ENCODE peak calls at places on chromosome 11, in five cellular contexts. M, W, F, I and P are unnamed samples.

GRCh38 chr11:88623536-88623935 is 286.0 kb upstream of the CTSC start:
- DNase-seq in F (no peak), M (no peak), I (no peak), W (no peak), P (no peak)

GRCh38 chr11:56887940-56888339 is 100.8 kb upstream of the OR5AK2 start:
- DNase-seq in M (no peak), W (no peak), F (no peak), I (no peak), P (no peak)

GRCh38 chr11:131392528-131393255 is 22.3 kb downstream of the NTM start:
- DNase-seq in W (peak), I (no peak), F (no peak), M (no peak), P (no peak)

GRCh38 chr11:40338739-40339138 is 1120.7 kb downstream of the LRRC4C start:
- DNase-seq in I (no peak), F (no peak), W (no peak), M (no peak), P (no peak)

GRCh38 chr11:134231958-134232674 is 7.6 kb downstream of the VPS26B start:
- DNase-seq in F (no peak), M (no peak), I (no peak), W (no peak), P (no peak)

GRCh38 chr11:120228794-120229384 is 11.1 kb upstream of the POU2F3 start:
- DNase-seq in I (no peak), W (no peak), F (no peak), M (no peak), P (no peak)

GRCh38 chr11:85483861-85484260 is 143.3 kb downstream of the DLG2 start:
- DNase-seq in I (no peak), M (no peak), W (no peak), F (no peak), P (no peak)

GRCh38 chr11:126340960-126341709 is 14.4 kb upstream of the ST3GAL4 start:
- DNase-seq in W (no peak), M (no peak), F (peak), I (no peak), P (no peak)

GRCh38 chr11:119491753-119492455 is 68.9 kb upstream of the THY1 start:
- DNase-seq in F (no peak), I (no peak), M (no peak), W (no peak), P (no peak)

GRCh38 chr11:108048269-108048668 is 39.6 kb downstream of the CUL5 start:
- DNase-seq in W (no peak), M (no peak), F (no peak), I (no peak), P (no peak)

GRCh38 chr11:108228236-108228635 is 5.4 kb downstream of the ATM start:
- DNase-seq in I (no peak), F (no peak), M (no peak), W (no peak), P (no peak)

GRCh38 chr11:26228778-26229177 is 103.2 kb upstream of the ANO3 start:
- DNase-seq in W (no peak), F (no peak), I (no peak), M (no peak), P (no peak)

GRCh38 chr11:12502950-12503579 is 125.7 kb downstream of the PARVA start:
- DNase-seq in I (no peak), M (no peak), F (no peak), W (no peak), P (no peak)

GRCh38 chr11:115848614-115849013 is 344.4 kb upstream of the CADM1 start:
- DNase-seq in F (no peak), I (no peak), M (no peak), W (no peak), P (no peak)

GRCh38 chr11:32400196-32400595 is 35.1 kb downstream of the WT1 start:
- DNase-seq in W (peak), I (no peak), M (no peak), F (no peak), P (no peak)

GRCh38 chr11:126926376-126926791 is 74.2 kb downstream of the KIRREL3 start:
- DNase-seq in F (no peak), W (no peak), M (no peak), I (no peak), P (no peak)

GRCh38 chr11:199004-199581 is 6.2 kb downstream of the SCGB1C1 start:
- DNase-seq in W (no peak), I (no peak), M (no peak), F (no peak), P (no peak)

GRCh38 chr11:93850585-93851018 is at the start of gene VSTM5:
- DNase-seq in M (no peak), F (no peak), I (no peak), W (no peak), P (no peak)

GRCh38 chr11:107263865-107264563 is 193.6 kb downstream of the CWF19L2 start:
- DNase-seq in M (no peak), I (no peak), F (peak), W (no peak), P (no peak)

GRCh38 chr11:134513585-134514120 is 101.6 kb upstream of the B3GAT1 start:
- DNase-seq in I (no peak), F (no peak), W (no peak), M (no peak), P (no peak)

GRCh38 chr11:112881461-112881860 is 79.8 kb upstream of the NCAM1 start:
- DNase-seq in W (peak), M (no peak), I (no peak), F (no peak), P (no peak)

GRCh38 chr11:93020248-93021088 is 51.0 kb downstream of the MTNR1B start:
- DNase-seq in M (peak), I (no peak), F (no peak), W (no peak), P (no peak)

GRCh38 chr11:126413843-126414405 is 58.4 kb downstream of the ST3GAL4 start:
- DNase-seq in M (no peak), W (no peak), I (no peak), F (no peak), P (no peak)

GRCh38 chr11:122091850-122092249 is 24.2 kb downstream of the BLID start:
- DNase-seq in M (no peak), W (no peak), F (no peak), I (no peak), P (no peak)
- TF ChIP-seq SUZ12 in M (no peak), W (no peak), F (no peak), I (no peak), P (no peak)

DNA sequence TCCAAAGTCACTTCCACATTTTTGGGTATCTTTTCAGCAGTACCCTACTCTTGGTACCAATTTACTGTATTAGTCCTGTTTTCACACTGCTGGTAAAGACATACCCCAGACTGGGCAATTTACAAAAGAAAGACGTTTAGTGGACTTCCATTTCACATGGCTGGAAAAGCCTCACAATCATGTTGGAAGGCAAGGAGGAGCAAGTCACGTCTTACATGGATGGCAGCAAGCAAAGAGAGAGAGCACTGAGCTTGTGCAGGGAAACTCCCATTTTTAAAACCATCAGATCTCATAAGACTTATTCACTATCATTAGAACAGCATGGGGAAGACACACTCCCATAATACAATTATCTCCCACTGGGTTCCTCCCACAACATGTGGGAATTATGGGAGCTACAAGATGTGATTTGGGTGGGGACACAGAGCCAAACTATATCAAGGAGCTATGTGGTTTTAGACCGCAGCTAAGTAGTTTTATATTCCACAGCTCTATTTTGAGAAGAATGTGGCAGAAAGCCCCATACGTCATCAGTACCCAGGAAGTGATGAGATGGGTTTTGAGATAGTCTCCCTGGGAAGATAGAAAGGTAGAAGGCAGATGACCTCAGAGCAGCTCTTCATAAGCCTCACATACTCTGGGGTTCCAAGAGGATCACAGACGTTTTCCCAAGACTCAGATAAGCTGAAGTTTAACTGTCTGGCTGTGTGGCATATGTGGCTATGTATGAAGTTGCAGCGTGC is 96.3 kb downstream of the APIP start:
- DNase-seq in F (no peak), I (no peak), W (no peak), M (no peak), P (no peak)
- TF ChIP-seq SUZ12 in F (no peak), I (no peak), W (no peak), M (no peak), P (no peak)

GRCh38 chr11:61127991-61128390 is 25.7 kb downstream of the CD5 start:
- DNase-seq in M (no peak), W (no peak), I (no peak), F (no peak), P (no peak)
- TF ChIP-seq SUZ12 in M (no peak), W (no peak), I (no peak), F (no peak), P (no peak)

GRCh38 chr11:102935514-102935913 is 20.0 kb downstream of the MMP13 start:
- DNase-seq in I (no peak), F (no peak), M (no peak), W (no peak), P (no peak)

GRCh38 chr11:102946237-102946636 is 9.3 kb downstream of the MMP13 start:
- DNase-seq in F (no peak), M (no peak), I (no peak), W (no peak), P (no peak)

GRCh38 chr11:102936864-102937509 is 18.5 kb downstream of the MMP13 start:
- DNase-seq in W (no peak), F (peak), I (no peak), M (no peak), P (no peak)

DNA sequence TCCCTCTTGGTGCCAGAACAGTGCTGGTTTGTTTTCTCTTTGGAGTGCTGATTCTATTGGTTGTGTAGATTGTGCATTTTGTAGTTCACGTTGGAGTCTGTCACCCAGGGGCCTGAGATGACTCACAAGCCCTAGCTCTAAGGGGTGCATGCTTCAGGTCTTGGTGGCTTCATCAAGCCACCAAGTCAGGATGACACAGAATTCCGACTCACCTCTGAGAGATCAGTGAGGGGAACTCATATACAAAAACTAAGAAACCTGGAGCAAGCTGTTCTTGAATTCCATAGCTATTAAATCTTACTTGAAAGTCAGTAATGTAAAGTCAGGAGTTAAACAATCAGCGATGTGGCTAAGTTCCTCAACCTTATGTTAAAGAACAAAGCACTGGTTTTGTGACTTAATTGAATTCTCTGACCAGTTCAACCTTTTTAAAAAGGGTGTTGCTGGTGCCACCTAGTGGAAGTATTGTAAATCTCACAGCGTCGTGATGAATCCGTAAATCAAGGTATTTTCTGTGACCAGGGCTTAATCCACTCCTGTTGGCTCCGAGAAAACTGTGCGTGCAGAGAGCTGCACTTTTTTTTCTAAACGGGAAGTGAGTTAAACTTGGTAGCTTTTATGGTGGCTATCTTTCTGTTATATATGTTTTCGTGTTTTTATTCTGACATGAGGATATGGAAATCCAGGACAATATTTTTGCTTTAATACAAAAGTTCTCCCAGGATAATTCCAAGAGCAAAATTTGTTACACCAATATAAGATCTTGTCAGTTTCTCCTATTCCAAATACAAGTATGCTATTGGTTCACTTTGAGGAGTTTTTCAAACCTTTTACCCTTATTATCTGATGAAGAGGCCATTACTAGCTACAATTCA is 14.6 kb downstream of the MMP13 start:
- DNase-seq in F (peak), M (peak), I (peak), W (peak), P (peak)
- TF ChIP-seq SUZ12 in F (no peak), M (no peak), I (no peak), W (no peak), P (no peak)